ENCODE peak calls at places on chromosome 9, in seven cellular contexts. F is lower leg skin, T is prostate gland, K is Calu3, H is colonic mucosa, W is A673, X is AG09309. A is an unnamed sample.

GRCh38 chr9:126984969-126985368 is 70.4 kb downstream of the RALGPS1 start:
- DNase-seq in F (peak), T (no peak), K (peak), H (peak), W (no peak), X (no peak), A (no peak)

GRCh38 chr9:28688172-28688571 is 1114.9 kb upstream of the C9orf72 start:
- DNase-seq in F (no peak), T (no peak), K (no peak), H (no peak), W (peak), X (no peak), A (no peak)

GRCh38 chr9:7828344-7828743 is 28.8 kb upstream of the DMAC1 start:
- DNase-seq in F (no peak), T (no peak), K (no peak), H (no peak), W (no peak), X (no peak), A (no peak)

GRCh38 chr9:23321049-23321448 is 505.0 kb downstream of the ELAVL2 start:
- DNase-seq in F (no peak), T (no peak), K (no peak), H (no peak), W (no peak), X (no peak), A (no peak)

GRCh38 chr9:76456202-76456926 is 2.6 kb upstream of the GCNT1 start:
- DNase-seq in F (no peak), T (peak), K (peak), H (peak), W (no peak), X (no peak), A (no peak)

GRCh38 chr9:137619240-137620090 is 660 bp downstream of the EHMT1 start:
- DNase-seq in F (no peak), T (no peak), K (no peak), H (peak), W (peak), X (no peak), A (no peak)

GRCh38 chr9:69391946-69392345 is 66.9 kb downstream of the ENTREP1 start:
- DNase-seq in F (no peak), T (no peak), K (no peak), H (no peak), W (no peak), X (no peak), A (no peak)

GRCh38 chr9:37534901-37535300 is 41.3 kb downstream of the FBXO10 start:
- DNase-seq in F (no peak), T (no peak), K (no peak), H (no peak), W (no peak), X (no peak), A (no peak)

GRCh38 chr9:81103597-81104471 is 585.5 kb downstream of the TLE1 start:
- DNase-seq in F (no peak), T (no peak), K (no peak), H (no peak), W (no peak), X (no peak), A (no peak)

GRCh38 chr9:101440714-101441230 is 5.2 kb upstream of the ALDOB start:
- DNase-seq in F (no peak), T (no peak), K (no peak), H (no peak), W (no peak), X (no peak), A (no peak)

GRCh38 chr9:137294684-137295312 is 7.3 kb downstream of the NRARP start:
- DNase-seq in F (no peak), T (no peak), K (no peak), H (peak), W (peak), X (no peak), A (no peak)

GRCh38 chr9:37329576-37329975 is 92.9 kb upstream of the GRHPR start:
- DNase-seq in F (no peak), T (no peak), K (no peak), H (no peak), W (peak), X (no peak), A (no peak)

GRCh38 chr9:78573669-78574068 is 276.7 kb downstream of the PSAT1 start:
- DNase-seq in F (no peak), T (no peak), K (no peak), H (no peak), W (no peak), X (no peak), A (no peak)

GRCh38 chr9:129875181-129875611 is 39.9 kb downstream of the USP20 start:
- DNase-seq in F (no peak), T (no peak), K (no peak), H (no peak), W (no peak), X (no peak), A (no peak)
- TF ChIP-seq CTCF in F (no peak), T (no peak), K (no peak), H (no peak), W (peak), X (no peak), A (no peak)

GRCh38 chr9:114405294-114406034 is 17.7 kb upstream of the AKNA start:
- DNase-seq in F (peak), T (peak), K (peak), H (peak), W (peak), X (peak), A (peak)

GRCh38 chr9:114400772-114401171 is 13.0 kb upstream of the AKNA start:
- DNase-seq in F (no peak), T (no peak), K (no peak), H (no peak), W (no peak), X (no peak), A (no peak)

GRCh38 chr9:114401344-114401743 is 13.6 kb upstream of the AKNA start:
- DNase-seq in F (no peak), T (no peak), K (no peak), H (peak), W (no peak), X (no peak), A (no peak)

GRCh38 chr9:114404531-114404930 is 16.7 kb upstream of the AKNA start:
- DNase-seq in F (no peak), T (no peak), K (no peak), H (no peak), W (no peak), X (no peak), A (no peak)

DNA sequence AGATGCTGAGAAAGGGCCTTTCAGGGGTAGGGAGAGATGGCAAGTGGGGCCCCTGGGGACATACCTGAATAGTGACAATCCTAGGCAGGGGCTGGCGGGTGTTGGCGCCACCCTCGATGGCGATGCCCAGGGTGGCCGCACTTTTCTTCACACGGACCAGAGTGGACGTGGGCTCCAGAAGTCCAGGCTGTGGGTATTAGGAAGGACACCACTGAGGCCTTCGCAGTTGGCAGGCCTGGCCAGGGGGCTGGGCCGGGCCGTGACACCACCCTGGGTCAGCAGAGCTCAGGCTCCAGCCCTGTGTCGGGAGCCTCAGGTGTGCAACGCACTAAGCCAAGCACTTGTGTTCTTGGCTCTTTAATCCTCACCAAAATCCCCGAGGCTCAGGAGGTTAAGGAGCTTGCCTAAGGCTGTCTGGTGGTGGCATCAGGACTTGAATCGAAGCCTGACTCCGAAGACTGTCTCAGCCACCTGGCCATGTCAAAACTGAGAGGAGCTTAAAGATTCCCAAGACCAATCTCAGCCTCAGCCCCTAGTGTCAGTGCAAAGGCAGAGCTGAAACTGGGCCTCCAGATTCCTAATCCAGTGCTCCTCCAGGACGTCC is 15.5 kb upstream of the AKNA start:
- DNase-seq in F (no peak), T (no peak), K (no peak), H (no peak), W (no peak), X (no peak), A (no peak)
- TF ChIP-seq CTCF in F (no peak), T (no peak), K (no peak), H (no peak), W (no peak), X (no peak), A (no peak)

GRCh38 chr9:83981126-83981871 is 694 bp downstream of the RMI1 start:
- DNase-seq in F (peak), T (peak), K (peak), H (peak), W (peak), X (no peak), A (no peak)
- TF ChIP-seq CTCF in F (no peak), T (no peak), K (no peak), H (no peak), W (no peak), X (no peak), A (no peak)

GRCh38 chr9:115395511-115396021 is 277.6 kb upstream of the TNC start:
- DNase-seq in F (no peak), T (no peak), K (no peak), H (no peak), W (no peak), X (no peak), A (peak)

GRCh38 chr9:115398313-115398650 is 280.3 kb upstream of the TNC start:
- DNase-seq in F (no peak), T (no peak), K (no peak), H (no peak), W (no peak), X (no peak), A (no peak)

GRCh38 chr9:115397591-115398312 is 279.8 kb upstream of the TNC start:
- DNase-seq in F (no peak), T (no peak), K (no peak), H (no peak), W (no peak), X (no peak), A (no peak)

GRCh38 chr9:115393976-115394775 is 276.2 kb upstream of the TNC start:
- DNase-seq in F (no peak), T (no peak), K (no peak), H (no peak), W (no peak), X (no peak), A (no peak)

GRCh38 chr9:115396071-115396529 is 278.1 kb upstream of the TNC start:
- DNase-seq in F (no peak), T (no peak), K (no peak), H (no peak), W (peak), X (peak), A (no peak)
- TF ChIP-seq CTCF in F (no peak), T (no peak), K (no peak), H (no peak), W (peak), X (no peak), A (no peak)

DNA sequence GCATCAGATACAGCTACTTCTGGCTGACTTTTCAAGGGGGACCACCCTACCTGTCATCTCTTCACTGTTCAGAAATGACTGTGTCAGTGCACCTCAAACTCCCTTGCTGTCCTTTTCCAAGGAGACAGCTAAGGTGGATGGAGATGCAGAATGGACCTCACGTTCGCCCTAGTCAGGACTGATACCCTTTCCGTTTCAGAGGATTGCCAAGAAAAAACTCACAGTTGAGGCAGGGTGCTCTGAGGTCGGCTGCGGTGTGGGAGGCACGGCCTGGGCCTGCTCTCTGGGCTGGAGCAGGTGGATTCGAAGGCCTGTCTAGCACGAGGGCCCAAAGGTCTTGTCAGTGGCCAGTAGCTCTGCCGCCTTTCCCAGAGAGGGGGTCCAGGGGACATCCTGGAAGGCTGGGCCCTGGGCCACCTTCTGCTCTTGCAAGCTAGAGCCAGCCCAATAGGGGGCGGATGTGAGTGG is 2.2 kb upstream of the MSMP start:
- DNase-seq in F (no peak), T (peak), K (peak), H (peak), W (no peak), X (no peak), A (no peak)
- TF ChIP-seq CTCF in F (no peak), T (peak), K (peak), H (peak), W (peak), X (peak), A (peak)

GRCh38 chr9:122939611-122940010 is 1.2 kb upstream of the RABGAP1 start:
- DNase-seq in F (no peak), T (no peak), K (no peak), H (no peak), W (no peak), X (no peak), A (no peak)
- TF ChIP-seq CTCF in F (no peak), T (no peak), K (no peak), H (no peak), W (no peak), X (no peak), A (no peak)